ENCODE peak calls at places on chromosomes 7 and 10, in ten cellular contexts. L is iris pigment epithelial cell; H is mucosa of gallbladder; W is heart right ventricle; D is NCI-H510A treated with DMSO at 0.1 percent for 48 hours; T is stimulated activated CD4-positive, alpha-beta T cell treated with anti-CD3 and anti-CD28 coated beads, Interleukin-2, amount 100 ng/mL, for 48 hours; R is EH; A is neural crest cell; I is mammary epithelial cell; B is central memory CD4-positive, alpha-beta T cell. X is an unnamed sample.

GRCh38 chr7:36082910-36083309 is 70.1 kb upstream of the EEPD1 start:
- DNase-seq in L (no peak), H (no peak), W (no peak), D (no peak), T (no peak), R (peak), A (no peak), I (no peak), B (no peak), X (no peak)

GRCh38 chr7:74619235-74619860 is 38.2 kb upstream of the GTF2I start:
- DNase-seq in L (no peak), H (no peak), W (no peak), D (peak), T (no peak), R (no peak), A (no peak), I (no peak), B (no peak), X (no peak)

GRCh38 chr10:121910673-121911420 is 17.0 kb downstream of the ATE1 start:
- DNase-seq in L (peak), H (no peak), W (no peak), D (no peak), T (no peak), R (peak), A (no peak), I (peak), B (no peak), X (no peak)

GRCh38 chr10:49179699-49180511 is 8.3 kb downstream of the TMEM273 start:
- DNase-seq in L (no peak), H (peak), W (no peak), D (no peak), T (no peak), R (no peak), A (no peak), I (no peak), B (no peak), X (no peak)

GRCh38 chr10:132400547-132401151 is 3.6 kb downstream of the PWWP2B start:
- DNase-seq in L (no peak), H (no peak), W (peak), D (no peak), T (no peak), R (no peak), A (no peak), I (no peak), B (no peak), X (no peak)

GRCh38 chr7:47074702-47075153 is 507.2 kb downstream of the TNS3 start:
- DNase-seq in L (no peak), H (no peak), W (no peak), D (no peak), T (no peak), R (no peak), A (no peak), I (no peak), B (no peak), X (no peak)

GRCh38 chr7:146321301-146321700 is 204.7 kb downstream of the CNTNAP2 start:
- DNase-seq in L (no peak), H (no peak), W (no peak), D (peak), T (no peak), R (no peak), A (no peak), I (no peak), B (no peak), X (no peak)

GRCh38 chr10:1203704-1204103 is 147.5 kb downstream of the WDR37 start:
- DNase-seq in L (no peak), H (no peak), W (no peak), D (no peak), T (no peak), R (no peak), A (no peak), I (no peak), B (no peak), X (no peak)

GRCh38 chr7:155002411-155003214 is at the start of gene PAXIP1:
- DNase-seq in L (peak), H (no peak), W (peak), D (peak), T (peak), R (peak), A (peak), I (peak), B (peak), X (no peak)

GRCh38 chr10:101052285-101052684 is 9.5 kb upstream of the KAZALD1 start:
- DNase-seq in L (peak), H (no peak), W (no peak), D (no peak), T (no peak), R (peak), A (no peak), I (peak), B (no peak), X (no peak)

GRCh38 chr10:124041684-124042445 is 51.5 kb downstream of the CHST15 start:
- DNase-seq in L (no peak), H (no peak), W (no peak), D (no peak), T (no peak), R (peak), A (no peak), I (peak), B (no peak), X (no peak)

GRCh38 chr10:3424102-3424803 is 251.7 kb upstream of the PITRM1 start:
- DNase-seq in L (peak), H (no peak), W (peak), D (no peak), T (no peak), R (peak), A (no peak), I (no peak), B (no peak), X (no peak)

GRCh38 chr10:79084012-79084971 is 15.5 kb downstream of the ZMIZ1 start:
- DNase-seq in L (peak), H (peak), W (peak), D (no peak), T (no peak), R (peak), A (peak), I (peak), B (no peak), X (peak)

GRCh38 chr10:8158439-8159071 is 104.1 kb downstream of the GATA3 start:
- DNase-seq in L (no peak), H (no peak), W (no peak), D (no peak), T (no peak), R (no peak), A (no peak), I (no peak), B (no peak), X (no peak)

GRCh38 chr7:44891372-44891771 is 6.0 kb upstream of the PURB start:
- DNase-seq in L (no peak), H (no peak), W (no peak), D (no peak), T (peak), R (no peak), A (no peak), I (no peak), B (peak), X (no peak)

GRCh38 chr7:55111007-55111406 is 92.2 kb downstream of the EGFR start:
- DNase-seq in L (peak), H (no peak), W (no peak), D (peak), T (no peak), R (peak), A (no peak), I (peak), B (no peak), X (no peak)

GRCh38 chr7:87369216-87369615 is 23.8 kb downstream of the CROT start:
- DNase-seq in L (no peak), H (no peak), W (no peak), D (no peak), T (no peak), R (no peak), A (no peak), I (no peak), B (peak), X (no peak)

GRCh38 chr10:73788864-73789658 is 3.7 kb downstream of the ZSWIM8 start:
- DNase-seq in L (no peak), H (no peak), W (no peak), D (no peak), T (no peak), R (no peak), A (no peak), I (no peak), B (no peak), X (no peak)

GRCh38 chr10:48885376-48885775 is 54.3 kb downstream of the LRRC18 start:
- DNase-seq in L (peak), H (no peak), W (no peak), D (peak), T (no peak), R (peak), A (peak), I (no peak), B (no peak), X (no peak)

GRCh38 chr7:76225379-76225778 is 23.7 kb downstream of the SRRM3 start:
- DNase-seq in L (peak), H (peak), W (peak), D (no peak), T (peak), R (peak), A (peak), I (peak), B (no peak), X (no peak)

GRCh38 chr7:134031835-134032617 is 95.1 kb upstream of the LRGUK start:
- DNase-seq in L (peak), H (no peak), W (no peak), D (no peak), T (no peak), R (no peak), A (no peak), I (no peak), B (no peak), X (no peak)

GRCh38 chr10:112728997-112729396 is 221.1 kb upstream of the TCF7L2 start:
- DNase-seq in L (no peak), H (no peak), W (no peak), D (no peak), T (no peak), R (no peak), A (no peak), I (no peak), B (no peak), X (no peak)